ENCODE peak calls at places on chromosomes 4 and X, in nine cellular contexts. F, R, U, Y, K, B, Z, I and H are unnamed samples.
A peak's percentile ranks its signal among the peaks of the same experiment; 100 is the strongest.

GRCh38 chr4:153257151-153257620 is 52.9 kb downstream of the TRIM2 start:
- DNase-seq in I (peak; percentile 54), Z (no peak), B (peak; percentile 74), Y (no peak), F (peak; percentile 39), K (no peak), U (peak; percentile 73), R (peak; percentile 88), H (peak; percentile 49)

GRCh38 chrX:112636951-112637541 is 42.7 kb downstream of the LHFPL1 start:
- DNase-seq in Z (no peak), K (no peak), Y (no peak), R (no peak), F (no peak), I (no peak), U (peak; percentile 93), B (no peak), H (no peak)

GRCh38 chr4:168514249-168514852 is 17.5 kb downstream of the PALLD start:
- DNase-seq in U (no peak), B (no peak), Y (no peak), Z (no peak), R (no peak), F (peak; percentile 20), I (no peak), K (no peak), H (peak; percentile 12)

GRCh38 chr4:2694691-2695090 is 61.4 kb downstream of the TNIP2 start:
- DNase-seq in B (no peak), I (no peak), K (no peak), U (peak; percentile 55), Z (no peak), Y (no peak), R (no peak), F (no peak), H (no peak)

GRCh38 chr4:48129307-48130014 is 4.6 kb downstream of the TXK start:
- DNase-seq in U (no peak), Y (no peak), B (no peak), Z (no peak), F (peak; percentile 28), I (no peak), K (peak; percentile 60), R (peak; percentile 54), H (peak; percentile 21)

GRCh38 chrX:19799319-19800182 is 87.8 kb downstream of the SH3KBP1 start:
- DNase-seq in U (peak; percentile 51), K (no peak), Z (no peak), R (no peak), F (no peak), B (no peak), Y (no peak), I (no peak), H (no peak)

GRCh38 chr4:100977746-100978397 is 369.5 kb downstream of the PPP3CA start:
- DNase-seq in F (no peak), I (no peak), U (peak; percentile 80), R (no peak), B (peak; percentile 13), K (no peak), Z (no peak), Y (no peak), H (no peak)

GRCh38 chr4:30721353-30722091 is 1.4 kb downstream of the PCDH7 start:
- DNase-seq in K (peak; percentile 50), Z (no peak), I (no peak), Y (no peak), U (peak; percentile 51), B (peak; percentile 68), R (peak; percentile 86), F (peak; percentile 31), H (peak; percentile 16)

GRCh38 chr4:171812377-171813194 is 618 bp upstream of the GALNTL6 start:
- DNase-seq in U (no peak), K (no peak), R (peak; percentile 78), I (peak; percentile 19), Z (no peak), F (peak; percentile 12), B (peak; percentile 22), Y (no peak), H (peak; percentile 7)

GRCh38 chrX:40818236-40818635 is 82.9 kb upstream of the MED14 start:
- DNase-seq in B (no peak), Y (no peak), U (no peak), K (no peak), Z (no peak), F (no peak), I (no peak), R (no peak), H (no peak)

GRCh38 chrX:83508006-83508405 is at the start of gene POU3F4:
- DNase-seq in F (no peak), B (no peak), Y (no peak), I (no peak), R (peak; percentile 92), U (peak; percentile 75), Z (no peak), K (peak; percentile 48), H (no peak)

GRCh38 chr4:163808091-163808490 is 313.6 kb downstream of the TMA16 start:
- DNase-seq in I (no peak), R (no peak), K (no peak), Y (no peak), F (no peak), U (no peak), Z (no peak), B (no peak), H (no peak)

GRCh38 chr4:121072080-121072835 is at the start of gene NDNF:
- DNase-seq in R (peak; percentile 81), Z (peak; percentile 14), K (peak; percentile 75), F (peak; percentile 51), U (peak; percentile 37), Y (no peak), I (no peak), B (peak; percentile 49), H (peak; percentile 30)

GRCh38 chrX:137425273-137425902 is 140.5 kb upstream of the ZIC3 start:
- DNase-seq in U (no peak), Z (no peak), B (no peak), F (no peak), I (no peak), K (no peak), Y (no peak), R (peak; percentile 60), H (no peak)

GRCh38 chrX:72349190-72349589 is 43.5 kb upstream of the CITED1 start:
- DNase-seq in K (no peak), Z (no peak), Y (no peak), U (no peak), B (no peak), I (no peak), R (no peak), F (peak; percentile 34), H (peak; percentile 30)

GRCh38 chr4:82561745-82562552 is at the start of gene TMEM150C:
- DNase-seq in U (peak; percentile 3), R (peak; percentile 88), Z (no peak), F (peak; percentile 44), K (peak; percentile 53), I (no peak), Y (no peak), B (peak; percentile 66), H (no peak)

GRCh38 chr4:169971456-169972015 is 54.7 kb downstream of the MFAP3L start:
- DNase-seq in U (peak; percentile 75), K (no peak), B (no peak), Y (no peak), I (no peak), F (no peak), R (no peak), Z (no peak), H (no peak)

GRCh38 chr4:169975837-169976796 is 50.1 kb downstream of the MFAP3L start:
- DNase-seq in Y (peak; percentile 59), R (no peak), I (no peak), U (no peak), K (peak; percentile 52), B (no peak), F (no peak), Z (no peak), H (no peak)

GRCh38 chr4:169976951-169977350 is 49.2 kb downstream of the MFAP3L start:
- DNase-seq in I (no peak), Z (no peak), B (no peak), F (no peak), R (no peak), Y (no peak), K (no peak), U (no peak), H (no peak)

DNA sequence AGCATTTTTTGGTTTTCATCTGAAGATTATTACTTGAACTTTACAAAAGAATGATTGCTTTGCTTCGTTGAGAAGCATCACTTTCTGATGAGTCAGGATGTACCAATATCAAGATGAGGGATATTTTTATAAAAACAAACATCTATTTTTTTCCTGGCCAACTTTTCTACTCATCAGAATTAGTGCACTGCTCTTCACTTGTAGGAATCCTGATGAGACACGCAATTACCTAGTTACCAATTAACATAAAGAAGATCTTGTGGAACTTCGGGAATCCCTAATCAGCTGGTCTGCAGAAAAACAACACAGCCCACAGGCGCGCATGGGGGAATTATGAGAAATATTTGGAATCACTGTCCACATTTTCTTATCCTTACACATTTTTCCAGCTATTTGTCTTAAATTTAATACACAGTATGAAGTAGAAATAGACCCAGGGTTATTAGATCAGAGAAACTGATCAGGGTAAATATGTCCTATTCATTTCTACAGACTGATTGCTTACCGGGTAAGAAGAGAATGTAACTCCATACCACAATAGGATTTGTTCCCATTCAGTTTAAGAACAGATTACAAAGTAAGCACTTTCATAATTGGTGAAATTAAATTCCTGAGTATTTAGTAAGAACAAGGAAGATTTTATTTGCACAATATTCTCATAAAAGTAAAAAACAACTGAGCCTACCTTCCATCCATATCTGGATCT is 50.9 kb downstream of the MFAP3L start:
- DNase-seq in R (no peak), I (no peak), F (no peak), Y (peak; percentile 82), Z (no peak), U (peak; percentile 9), K (no peak), B (no peak), H (no peak)
- TF ChIP-seq CTCF in R (no peak), I (no peak), F (no peak), Y (no peak), Z (no peak), U (no peak), K (no peak), B (no peak), H (no peak)

GRCh38 chrX:53481093-53481492 is 46.9 kb upstream of the HSD17B10 start:
- DNase-seq in K (no peak), Z (no peak), I (no peak), R (peak; percentile 58), F (no peak), B (peak; percentile 31), U (no peak), Y (no peak), H (no peak)
- TF ChIP-seq CTCF in K (no peak), Z (no peak), I (peak; percentile 14), R (peak; percentile 64), F (no peak), B (peak; percentile 49), U (peak; percentile 24), Y (peak; percentile 40), H (no peak)

GRCh38 chr4:7928711-7929505 is 10.8 kb downstream of the AFAP1 start:
- DNase-seq in R (no peak), K (no peak), Z (no peak), B (peak; percentile 56), I (no peak), U (no peak), Y (no peak), F (no peak), H (no peak)
- TF ChIP-seq CTCF in R (peak; percentile 37), K (no peak), Z (no peak), B (peak; percentile 59), I (peak; percentile 25), U (peak; percentile 16), Y (peak; percentile 57), F (peak; percentile 12), H (peak; percentile 18)

GRCh38 chr4:187016101-187016500 is 292.4 kb upstream of the FAT1 start:
- DNase-seq in R (no peak), F (no peak), Z (no peak), I (no peak), B (no peak), K (no peak), Y (no peak), U (peak; percentile 6), H (no peak)
- TF ChIP-seq CTCF in R (no peak), F (no peak), Z (no peak), I (no peak), B (no peak), K (no peak), Y (no peak), U (no peak), H (no peak)